ENCODE peak calls at places on chromosomes 11 and 22, in nine cellular contexts. I is IMR-90, U is tibial nerve, A is tibial artery, K is left ventricle myocardium inferior, F is H9, B is neural progenitor cell, O is heart left ventricle, D is breast epithelium. Y is an unnamed sample. For H3K27me3 and H3K9me3, the result is how much of the 10 kb centered on the place peaks cover.

GRCh38 chr11:111949519-111950426 is 12.6 kb downstream of the DIXDC1 start:
- DNase-seq in I (no peak), U (no peak), A (no peak), K (no peak), F (no peak), B (no peak), O (no peak), D (no peak), Y (no peak)

GRCh38 chr11:85746640-85747039 is 60.6 kb upstream of the CCDC89 start:
- DNase-seq in I (no peak), U (no peak), A (no peak), K (no peak), F (no peak), B (no peak), O (no peak), D (no peak), Y (no peak)

GRCh38 chr22:30650508-30651116 is 15.0 kb downstream of the SLC35E4 start:
- DNase-seq in I (no peak), U (no peak), A (no peak), K (no peak), F (no peak), B (no peak), O (no peak), D (no peak), Y (no peak)

GRCh38 chr11:84788220-84788619 is 838.9 kb downstream of the DLG2 start:
- DNase-seq in I (no peak), U (no peak), A (no peak), K (no peak), F (no peak), B (no peak), O (no peak), D (no peak), Y (no peak)

GRCh38 chr22:32341122-32341740 is 16.4 kb upstream of the RFPL3 start:
- DNase-seq in I (no peak), U (no peak), A (no peak), K (no peak), F (no peak), B (peak), O (no peak), D (no peak), Y (peak)

GRCh38 chr22:37904572-37905533 is 1.2 kb upstream of the MICALL1 start:
- DNase-seq in I (peak), U (no peak), A (peak), K (peak), F (peak), B (no peak), O (peak), D (no peak), Y (peak)

GRCh38 chr11:554824-555499 is 5.6 kb downstream of the LMNTD2 start:
- DNase-seq in I (no peak), U (no peak), A (no peak), K (peak), F (peak), B (peak), O (peak), D (no peak), Y (peak)

GRCh38 chr11:134634897-134635831 is 223.1 kb upstream of the B3GAT1 start:
- DNase-seq in I (no peak), U (no peak), A (no peak), K (no peak), F (no peak), B (peak), O (no peak), D (no peak), Y (peak)

GRCh38 chr22:24106385-24107381 is 74.6 kb upstream of the SUSD2 start:
- DNase-seq in I (no peak), U (no peak), A (no peak), K (peak), F (peak), B (peak), O (peak), D (no peak), Y (no peak)

GRCh38 chr11:69161117-69161407 is 5.3 kb downstream of the SMIM38 start:
- DNase-seq in I (no peak), U (no peak), A (peak), K (no peak), F (no peak), B (no peak), O (no peak), D (no peak), Y (no peak)

GRCh38 chr11:134398079-134398444 is 14.0 kb downstream of the B3GAT1 start:
- DNase-seq in I (no peak), U (no peak), A (no peak), K (no peak), F (no peak), B (no peak), O (no peak), D (no peak), Y (no peak)

GRCh38 chr11:8106679-8107078 is 25.7 kb downstream of the TUB start:
- DNase-seq in I (no peak), U (no peak), A (no peak), K (peak), F (no peak), B (no peak), O (peak), D (no peak), Y (no peak)

GRCh38 chr22:50297510-50298265 is 9.8 kb downstream of the PLXNB2 start:
- DNase-seq in I (no peak), U (no peak), A (no peak), K (no peak), F (no peak), B (no peak), O (no peak), D (no peak), Y (no peak)

GRCh38 chr11:24249921-24250320 is 246.9 kb upstream of the LUZP2 start:
- DNase-seq in I (no peak), U (no peak), A (no peak), K (no peak), F (no peak), B (no peak), O (no peak), D (no peak), Y (no peak)

GRCh38 chr11:104991994-104992393 is 23.6 kb upstream of the CASP4 start:
- DNase-seq in I (no peak), U (no peak), A (no peak), K (no peak), F (no peak), B (no peak), O (no peak), D (no peak), Y (no peak)

GRCh38 chr11:130424613-130425140 is 3.7 kb downstream of the ADAMTS8 start:
- DNase-seq in I (no peak), U (no peak), A (no peak), K (no peak), F (no peak), B (no peak), O (no peak), D (no peak), Y (no peak)

GRCh38 chr11:71499546-71499945 is 27.5 kb upstream of the KRTAP5-7 start:
- DNase-seq in I (no peak), U (no peak), A (no peak), K (no peak), F (no peak), B (no peak), O (no peak), D (no peak), Y (no peak)

GRCh38 chr11:95924414-95924760 is 480 bp upstream of the MTMR2 start:
- DNase-seq in I (peak), U (no peak), A (no peak), K (no peak), F (no peak), B (no peak), O (no peak), D (no peak), Y (no peak)

GRCh38 chr11:124886978-124887666 is 10.5 kb downstream of the ROBO4 start:
- DNase-seq in I (no peak), U (no peak), A (peak), K (no peak), F (no peak), B (no peak), O (no peak), D (no peak), Y (peak)

GRCh38 chr11:17607083-17607429 is 60.0 kb downstream of the OTOG start:
- DNase-seq in I (no peak), U (no peak), A (no peak), K (no peak), F (no peak), B (no peak), O (no peak), D (no peak), Y (no peak)

DNA sequence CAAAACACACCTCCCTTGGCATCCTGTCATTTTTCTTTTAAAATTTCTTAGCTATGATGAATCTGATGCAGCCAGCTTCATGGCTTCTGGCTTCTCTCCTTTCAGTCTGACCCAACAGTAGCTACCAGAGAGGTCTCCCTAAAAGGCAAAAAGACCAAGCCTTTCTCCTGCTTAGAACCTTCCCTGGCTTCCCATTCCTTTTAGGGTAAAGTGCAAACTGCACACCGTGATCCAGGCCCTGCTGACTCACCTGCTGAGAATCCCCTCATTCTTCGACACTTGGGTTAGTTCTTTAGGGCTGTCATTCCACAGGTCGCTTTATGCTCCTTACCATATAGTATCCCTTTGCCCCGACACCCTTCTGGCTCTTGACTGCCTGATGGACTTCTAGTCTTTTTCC is 362.4 kb downstream of the MIAT start:
- DNase-seq in I (no peak), U (no peak), A (peak), K (no peak), F (no peak), B (no peak), O (no peak), D (no peak), Y (peak)
- H3K27me3 ChIP-seq in I (under half), U (under half), A (under half), K (half or more), F (under half), B (under half), O (under half), D (under half), Y (under half)

GRCh38 chr11:119359365-119360229 is 13.1 kb upstream of the MFRP start:
- DNase-seq in I (no peak), U (no peak), A (no peak), K (no peak), F (peak), B (no peak), O (no peak), D (no peak), Y (no peak)

GRCh38 chr11:119355091-119355843 is 8.8 kb upstream of the MFRP start:
- DNase-seq in I (no peak), U (no peak), A (no peak), K (no peak), F (no peak), B (no peak), O (no peak), D (no peak), Y (no peak)

GRCh38 chr11:119357069-119357468 is 10.6 kb upstream of the MFRP start:
- DNase-seq in I (no peak), U (no peak), A (no peak), K (no peak), F (no peak), B (no peak), O (peak), D (no peak), Y (no peak)

GRCh38 chr11:119352857-119353260 is 6.4 kb upstream of the MFRP start:
- DNase-seq in I (no peak), U (no peak), A (peak), K (no peak), F (peak), B (no peak), O (peak), D (no peak), Y (no peak)

GRCh38 chr11:119356349-119357031 is 10.0 kb upstream of the MFRP start:
- DNase-seq in I (peak), U (peak), A (peak), K (peak), F (peak), B (peak), O (peak), D (peak), Y (peak)
- TF ChIP-seq CTCF in I (peak), U (peak), A (peak), K (peak), F (peak), B (peak), O (peak), D (peak), Y (peak)

DNA sequence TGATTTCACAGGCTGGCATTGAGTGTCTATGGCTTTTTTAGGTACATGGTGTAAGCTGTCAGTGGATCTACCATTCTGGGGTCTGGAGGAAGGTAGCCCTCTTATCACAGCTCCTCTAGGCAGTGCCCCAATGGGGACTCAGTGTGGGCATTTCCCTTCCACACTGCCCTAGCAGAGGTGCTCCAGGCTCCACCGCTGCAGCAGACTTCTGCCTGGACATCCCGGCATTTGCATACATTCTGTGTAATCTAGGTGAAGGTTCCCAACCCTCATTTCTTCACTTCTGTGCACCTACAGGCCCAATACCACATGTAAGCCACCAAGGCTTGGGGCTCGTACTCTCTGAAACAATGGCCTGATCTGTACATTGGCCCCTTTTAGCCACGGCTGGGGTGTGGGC is 78.3 kb downstream of the RNF169 start:
- DNase-seq in I (no peak), U (no peak), A (no peak), K (no peak), F (no peak), B (no peak), O (no peak), D (no peak), Y (no peak)
- H3K9me3 ChIP-seq in I (under half), U (under half), A (under half), K (under half), F (under half), B (under half), O (under half), D (under half), Y (half or more)

DNA sequence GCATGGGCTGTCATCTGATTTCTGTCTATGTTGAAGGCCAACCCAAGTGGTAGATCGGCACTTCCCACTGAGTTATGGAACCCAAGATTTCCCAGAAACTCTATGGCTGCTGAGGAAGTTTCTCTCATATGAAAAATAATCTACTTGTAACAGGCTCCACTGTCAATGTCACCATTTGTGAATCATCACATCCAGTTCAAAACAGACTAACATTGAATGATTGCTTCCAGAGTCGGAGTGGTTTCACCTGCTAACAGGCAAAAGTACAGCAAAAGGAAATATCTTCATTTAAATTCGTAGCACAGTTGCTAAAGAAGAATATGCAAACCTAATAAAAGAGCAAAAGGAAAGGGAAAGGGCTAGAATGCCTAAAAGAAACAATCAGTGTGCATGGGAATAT is 12.8 kb downstream of the WT1 start:
- DNase-seq in I (no peak), U (no peak), A (no peak), K (no peak), F (no peak), B (no peak), O (no peak), D (no peak), Y (no peak)
- H3K27me3 ChIP-seq in I (under half), U (under half), A (under half), K (half or more), F (under half), B (half or more), O (under half), D (under half), Y (half or more)

GRCh38 chr11:3021125-3021524 is 29.0 kb upstream of the NAP1L4 start:
- DNase-seq in I (peak), U (no peak), A (no peak), K (no peak), F (peak), B (peak), O (no peak), D (no peak), Y (peak)
- TF ChIP-seq CTCF in I (peak), U (peak), A (peak), K (peak), F (peak), B (peak), O (peak), D (peak), Y (peak)